ENCODE peak calls at places on chromosomes 1 and 21, in six cellular contexts. X is GM04504; P is AG08396; D is NCI-H510A; U is stimulated activated CD4-positive, alpha-beta T cell treated with anti-CD3 and anti-CD28 coated beads, Interleukin-4, amount 100 ng/mL, for 1 hour; Z is NCI-H2081. N is an unnamed sample.

GRCh38 chr1:35930593-35931423 is at the start of gene AGO3:
- DNase-seq in X (peak; percentile 46), P (peak; percentile 93), D (peak; percentile 99), U (peak; percentile 88), Z (peak; percentile 97), N (peak; percentile 37)

GRCh38 chr1:7389201-7389785 is 381.8 kb upstream of the VAMP3 start:
- DNase-seq in X (no peak), P (no peak), D (no peak), U (no peak), Z (no peak), N (no peak)

GRCh38 chr1:202046227-202046626 is 35.8 kb downstream of the ELF3 start:
- DNase-seq in X (no peak), P (no peak), D (peak; percentile 97), U (no peak), Z (peak; percentile 95), N (no peak)

GRCh38 chr1:54572236-54572850 is 24.3 kb downstream of the ACOT11 start:
- DNase-seq in X (no peak), P (no peak), D (no peak), U (no peak), Z (no peak), N (no peak)

GRCh38 chr1:200150721-200151120 is 123.2 kb downstream of the NR5A2 start:
- DNase-seq in X (peak; percentile 27), P (peak; percentile 64), D (no peak), U (no peak), Z (no peak), N (peak; percentile 77)

GRCh38 chr1:54549181-54549924 is 1.3 kb downstream of the ACOT11 start:
- DNase-seq in X (no peak), P (no peak), D (no peak), U (no peak), Z (no peak), N (no peak)

GRCh38 chr1:81617308-81618027 is 183.3 kb upstream of the ADGRL2 start:
- DNase-seq in X (peak; percentile 10), P (no peak), D (no peak), U (no peak), Z (no peak), N (no peak)

GRCh38 chr1:61080408-61081134 is 1.8 kb upstream of the NFIA start:
- DNase-seq in X (no peak), P (no peak), D (no peak), U (no peak), Z (no peak), N (no peak)

GRCh38 chr1:8226747-8227146 is 91.2 kb upstream of the SLC45A1 start:
- DNase-seq in X (no peak), P (no peak), D (no peak), U (no peak), Z (no peak), N (no peak)

GRCh38 chr1:33818071-33818470 is 45.8 kb upstream of the HMGB4 start:
- DNase-seq in X (no peak), P (no peak), D (peak; percentile 93), U (no peak), Z (no peak), N (no peak)

GRCh38 chr21:35563885-35564451 is 496.4 kb downstream of the SETD4 start:
- DNase-seq in X (peak; percentile 98), P (peak; percentile 31), D (no peak), U (no peak), Z (peak; percentile 69), N (peak; percentile 63)

GRCh38 chr1:152037920-152038658 is 1.3 kb upstream of the S100A11 start:
- DNase-seq in X (no peak), P (no peak), D (peak; percentile 35), U (no peak), Z (no peak), N (no peak)

GRCh38 chr1:30908446-30908885 is at the start of gene SDC3:
- DNase-seq in X (no peak), P (peak; percentile 79), D (no peak), U (no peak), Z (peak; percentile 38), N (no peak)

GRCh38 chr1:209383422-209383821 is 200.1 kb upstream of the CAMK1G start:
- DNase-seq in X (no peak), P (no peak), D (no peak), U (no peak), Z (no peak), N (no peak)

GRCh38 chr1:32465541-32466002 is 700 bp downstream of the ZBTB8B start:
- DNase-seq in X (no peak), P (no peak), D (no peak), U (no peak), Z (no peak), N (no peak)

GRCh38 chr1:229227298-229227919 is 43.5 kb upstream of the RAB4A start:
- DNase-seq in X (peak; percentile 29), P (peak; percentile 75), D (peak; percentile 78), U (peak; percentile 85), Z (peak; percentile 83), N (peak; percentile 43)

GRCh38 chr1:71667224-71667623 is 586.4 kb upstream of the ZRANB2 start:
- DNase-seq in X (no peak), P (no peak), D (no peak), U (no peak), Z (peak; percentile 87), N (no peak)

GRCh38 chr1:223775054-223775453 is 62.7 kb downstream of the CAPN2 start:
- DNase-seq in X (peak; percentile 32), P (no peak), D (no peak), U (no peak), Z (no peak), N (no peak)

GRCh38 chr1:24027838-24028468 is 47.8 kb upstream of the SRSF10 start:
- DNase-seq in X (no peak), P (peak; percentile 41), D (no peak), U (no peak), Z (peak; percentile 24), N (no peak)

GRCh38 chr1:4924356-4924755 is 269.9 kb downstream of the AJAP1 start:
- DNase-seq in X (no peak), P (no peak), D (no peak), U (no peak), Z (no peak), N (no peak)

GRCh38 chr1:206895320-206895719 is 1.9 kb upstream of the IL24 start:
- DNase-seq in X (no peak), P (no peak), D (peak; percentile 82), U (no peak), Z (peak; percentile 70), N (no peak)

GRCh38 chr1:43655953-43656352 is 6.0 kb downstream of the KDM4A start:
- DNase-seq in X (no peak), P (no peak), D (no peak), U (no peak), Z (no peak), N (no peak)

GRCh38 chr1:157773723-157774350 is 3.1 kb downstream of the FCRL2 start:
- DNase-seq in X (no peak), P (no peak), D (no peak), U (no peak), Z (no peak), N (no peak)

GRCh38 chr1:153220606-153221303 is 3.4 kb downstream of the PRR9 start:
- DNase-seq in X (no peak), P (no peak), D (no peak), U (no peak), Z (no peak), N (no peak)

GRCh38 chr1:248611883-248612282 is 14.4 kb upstream of the OR2T10 start:
- DNase-seq in X (no peak), P (no peak), D (no peak), U (peak; percentile 10), Z (no peak), N (no peak)

GRCh38 chr21:44800971-44801467 is 601 bp downstream of the UBE2G2 start:
- DNase-seq in X (no peak), P (peak; percentile 56), D (no peak), U (no peak), Z (peak; percentile 31), N (no peak)

GRCh38 chr1:61182049-61182448 is 99.7 kb downstream of the NFIA start:
- DNase-seq in X (no peak), P (no peak), D (no peak), U (no peak), Z (no peak), N (no peak)

GRCh38 chr1:235063068-235063765 is 65.4 kb downstream of the TOMM20 start:
- DNase-seq in X (no peak), P (no peak), D (no peak), U (no peak), Z (no peak), N (no peak)

GRCh38 chr1:38030596-38031512 is 15.7 kb downstream of the POU3F1 start:
- DNase-seq in X (no peak), P (no peak), D (no peak), U (no peak), Z (no peak), N (no peak)

GRCh38 chr1:59481915-59482505 is 185.1 kb downstream of the FGGY start:
- DNase-seq in X (peak; percentile 69), P (no peak), D (no peak), U (no peak), Z (no peak), N (peak; percentile 3)

GRCh38 chr1:172449585-172450523 is 6.0 kb upstream of the PIGC start:
- DNase-seq in X (peak; percentile 15), P (peak; percentile 79), D (peak; percentile 24), U (no peak), Z (peak; percentile 16), N (peak; percentile 15)

GRCh38 chr1:207040181-207040533 is 7.6 kb upstream of the C1orf116 start:
- DNase-seq in X (no peak), P (peak; percentile 25), D (no peak), U (no peak), Z (no peak), N (no peak)

GRCh38 chr1:43919906-43920305 is 13.7 kb upstream of the ARTN start:
- DNase-seq in X (no peak), P (no peak), D (no peak), U (no peak), Z (no peak), N (no peak)

GRCh38 chr1:22328331-22329170 is 123.1 kb upstream of the ZBTB40 start:
- DNase-seq in X (no peak), P (no peak), D (no peak), U (no peak), Z (no peak), N (no peak)